ENCODE peak calls at places on chromosomes 1 and 21, in six cellular contexts. J is HEK293T, U is HFFc6, G is kidney, L is hepatic stellate cell, Q is iris pigment epithelial cell. A is an unnamed sample.

GRCh38 chr1:31799895-31800676 is 15.7 kb downstream of the SPOCD1 start:
- DNase-seq in Q (no peak), U (no peak), G (peak; percentile 60), L (no peak), J (no peak), A (no peak)

GRCh38 chr1:93876284-93876683 is 2.7 kb downstream of the DNTTIP2 start:
- DNase-seq in G (no peak), Q (no peak), J (no peak), L (no peak), U (no peak), A (no peak)

GRCh38 chr1:118257946-118258345 is 72.9 kb upstream of the SPAG17 start:
- DNase-seq in U (no peak), G (no peak), Q (no peak), L (no peak), J (no peak), A (no peak)

GRCh38 chr1:169546087-169546995 is 39.9 kb downstream of the F5 start:
- DNase-seq in L (peak; percentile 2), G (no peak), U (peak; percentile 75), J (peak; percentile 54), Q (peak; percentile 95), A (peak; percentile 66)

GRCh38 chr1:232968396-232968795 is 18.0 kb downstream of the NTPCR start:
- DNase-seq in L (no peak), Q (no peak), G (no peak), U (no peak), J (no peak), A (no peak)

GRCh38 chr1:1945782-1946393 is 26.8 kb upstream of the TMEM52 start:
- DNase-seq in L (no peak), J (no peak), Q (no peak), U (no peak), G (peak; percentile 41), A (no peak)

GRCh38 chr1:213984387-213985180 is 3.2 kb upstream of the PROX1 start:
- DNase-seq in Q (no peak), L (no peak), U (no peak), G (no peak), J (peak; percentile 49), A (no peak)

GRCh38 chr1:151972533-151973270 is 21.0 kb downstream of the S100A10 start:
- DNase-seq in Q (peak; percentile 94), J (peak; percentile 54), G (no peak), L (peak; percentile 70), U (peak; percentile 92), A (peak; percentile 89)

GRCh38 chr1:22461100-22461499 is 9.4 kb downstream of the ZBTB40 start:
- DNase-seq in J (no peak), G (no peak), L (no peak), Q (no peak), U (no peak), A (no peak)

GRCh38 chr1:31108861-31109260 is 43.3 kb upstream of the PUM1 start:
- DNase-seq in L (no peak), U (no peak), J (no peak), G (no peak), Q (no peak), A (no peak)

GRCh38 chr1:164999135-164999534 is 357.4 kb downstream of the LMX1A start:
- DNase-seq in G (no peak), U (no peak), J (no peak), L (no peak), Q (no peak), A (no peak)

GRCh38 chr1:8600336-8600735 is 217.1 kb downstream of the RERE start:
- DNase-seq in L (no peak), Q (no peak), J (no peak), G (no peak), U (no peak), A (no peak)

GRCh38 chr1:63892632-63893395 is 119.0 kb downstream of the ROR1 start:
- DNase-seq in Q (peak; percentile 76), J (no peak), L (no peak), G (no peak), U (peak; percentile 54), A (peak; percentile 61)

GRCh38 chr1:61307422-61308140 is 225.2 kb downstream of the NFIA start:
- DNase-seq in Q (no peak), J (no peak), G (no peak), L (no peak), U (no peak), A (no peak)

GRCh38 chr1:18634276-18634675 is 3.6 kb downstream of the PAX7 start:
- DNase-seq in L (no peak), U (no peak), Q (no peak), J (no peak), G (no peak), A (no peak)

GRCh38 chr1:248926401-248927182 is 20.6 kb downstream of the PGBD2 start:
- DNase-seq in U (peak; percentile 87), L (peak; percentile 37), Q (peak; percentile 65), J (no peak), G (no peak), A (peak; percentile 65)

GRCh38 chr1:180933141-180933540 is 20.4 kb downstream of the KIAA1614 start:
- DNase-seq in Q (no peak), L (no peak), U (no peak), G (no peak), J (no peak), A (peak; percentile 19)

GRCh38 chr1:181504294-181505115 is 21.2 kb downstream of the CACNA1E start:
- DNase-seq in U (no peak), G (no peak), Q (peak; percentile 14), L (no peak), J (peak; percentile 69), A (peak; percentile 29)

GRCh38 chr1:94160811-94161210 is 39.9 kb upstream of the ABCA4 start:
- DNase-seq in L (peak; percentile 51), Q (peak; percentile 79), U (peak; percentile 86), J (no peak), G (no peak), A (peak; percentile 67)

GRCh38 chr1:77398115-77398514 is 116.3 kb downstream of the AK5 start:
- DNase-seq in L (no peak), Q (no peak), G (no peak), U (no peak), J (no peak), A (no peak)

GRCh38 chr1:24186031-24186710 is 918 bp downstream of the IFNLR1 start:
- DNase-seq in Q (no peak), G (no peak), U (no peak), J (no peak), L (no peak), A (no peak)

GRCh38 chr21:28421716-28422480 is 570.8 kb downstream of the LTN1 start:
- DNase-seq in J (no peak), Q (peak; percentile 79), U (peak; percentile 18), G (no peak), L (peak; percentile 37), A (peak; percentile 85)

GRCh38 chr21:15449556-15449955 is 280.2 kb upstream of the USP25 start:
- DNase-seq in G (no peak), U (no peak), L (no peak), Q (no peak), J (no peak), A (no peak)

GRCh38 chr1:25478633-25479032 is 47.9 kb downstream of the MACO1 start:
- DNase-seq in U (no peak), G (no peak), Q (no peak), J (no peak), L (no peak), A (no peak)

GRCh38 chr1:207959141-207959825 is 48.4 kb upstream of the CD34 start:
- DNase-seq in G (peak; percentile 94), Q (peak; percentile 52), J (no peak), L (peak; percentile 79), U (no peak), A (peak; percentile 18)

GRCh38 chr1:27873671-27874384 is 1.5 kb downstream of the THEMIS2 start:
- DNase-seq in L (no peak), Q (no peak), U (no peak), J (no peak), G (peak; percentile 78), A (no peak)

GRCh38 chr1:168932539-168932938 is 174.0 kb upstream of the ATP1B1 start:
- DNase-seq in U (no peak), Q (peak; percentile 49), L (no peak), J (no peak), G (no peak), A (no peak)

GRCh38 chr1:53652441-53653199 is 86.3 kb downstream of the GLIS1 start:
- DNase-seq in L (no peak), Q (no peak), U (no peak), G (peak; percentile 7), J (no peak), A (peak; percentile 25)

GRCh38 chr1:215719569-215719968 is 152.5 kb downstream of the KCTD3 start:
- DNase-seq in G (no peak), J (no peak), Q (no peak), U (peak; percentile 46), L (no peak), A (peak; percentile 62)

GRCh38 chr1:174580801-174581200 is 133.0 kb downstream of the GPR52 start:
- DNase-seq in L (no peak), G (no peak), U (no peak), Q (no peak), J (no peak), A (no peak)

GRCh38 chr1:38941527-38942019 is at the start of gene RHBDL2:
- DNase-seq in G (peak; percentile 90), Q (peak; percentile 49), U (peak; percentile 25), J (no peak), L (peak; percentile 83), A (peak; percentile 52)

GRCh38 chr1:2093636-2094035 is 43.4 kb downstream of the PRKCZ start:
- DNase-seq in U (no peak), L (no peak), Q (no peak), J (no peak), G (no peak), A (no peak)

A was measured in EL.